ENCODE peak calls at places on chromosomes 7 and 10, in six cellular contexts. V, B, O, P, A and I are unnamed samples.
A peak's percentile ranks its signal among the peaks of the same experiment; 100 is the strongest.

GRCh38 chr10:97336942-97337719 is 2.6 kb upstream of the FRAT2 start:
- DNase-seq in V (no peak), B (no peak), O (no peak), P (no peak), A (no peak), I (no peak)

GRCh38 chr7:77457779-77458178 is 41.6 kb upstream of the GSAP start:
- DNase-seq in V (peak; percentile 81), B (peak; percentile 33), O (no peak), P (no peak), A (no peak), I (no peak)

GRCh38 chr10:4088354-4089066 is 303.5 kb upstream of the KLF6 start:
- DNase-seq in V (no peak), B (no peak), O (no peak), P (no peak), A (no peak), I (no peak)

GRCh38 chr10:114458955-114459354 is 54.7 kb upstream of the AFAP1L2 start:
- DNase-seq in V (peak; percentile 8), B (peak; percentile 71), O (peak; percentile 16), P (no peak), A (peak; percentile 39), I (peak; percentile 79)

GRCh38 chr7:136027160-136027559 is 50.0 kb upstream of the MTPN start:
- DNase-seq in V (no peak), B (no peak), O (no peak), P (no peak), A (no peak), I (no peak)

GRCh38 chr7:152869041-152869676 is 109.6 kb downstream of the ACTR3B start:
- DNase-seq in V (no peak), B (no peak), O (no peak), P (no peak), A (no peak), I (no peak)

GRCh38 chr7:6654842-6655610 is 17.9 kb downstream of the ZNF316 start:
- DNase-seq in V (no peak), B (no peak), O (no peak), P (no peak), A (no peak), I (no peak)

GRCh38 chr7:101557978-101558741 is 70.9 kb downstream of the MYL10 start:
- DNase-seq in V (no peak), B (no peak), O (no peak), P (no peak), A (no peak), I (no peak)

GRCh38 chr7:117012284-117013174 is 59.2 kb downstream of the ST7 start:
- DNase-seq in V (peak; percentile 22), B (peak; percentile 57), O (no peak), P (peak; percentile 46), A (peak; percentile 54), I (peak; percentile 67)

GRCh38 chr7:133945497-133945896 is 181.6 kb upstream of the LRGUK start:
- DNase-seq in V (no peak), B (no peak), O (no peak), P (no peak), A (no peak), I (no peak)

GRCh38 chr7:130838738-130839137 is 104.7 kb upstream of the KLF14 start:
- DNase-seq in V (no peak), B (peak; percentile 65), O (no peak), P (peak; percentile 15), A (peak; percentile 62), I (no peak)

GRCh38 chr7:44289341-44290249 is 35.8 kb downstream of the CAMK2B start:
- DNase-seq in V (no peak), B (no peak), O (no peak), P (no peak), A (no peak), I (no peak)

GRCh38 chr7:22672892-22673637 is 53.9 kb upstream of the IL6 start:
- DNase-seq in V (peak; percentile 77), B (peak; percentile 94), O (no peak), P (peak; percentile 26), A (no peak), I (no peak)

GRCh38 chr7:30147223-30147622 is 12.4 kb downstream of the MTURN start:
- DNase-seq in V (no peak), B (no peak), O (no peak), P (no peak), A (no peak), I (peak; percentile 54)
- H3K4me3 ChIP-seq in V (no peak overlapping the region), B (no peak overlapping the region), O (no peak overlapping the region), P (no peak overlapping the region), A (no peak overlapping the region), I (no peak overlapping the region)

GRCh38 chr7:66522518-66522917 is 106.2 kb upstream of the KCTD7 start:
- DNase-seq in V (no peak), B (peak; percentile 41), O (no peak), P (no peak), A (no peak), I (peak; percentile 56)

GRCh38 chr7:66514050-66514449 is 114.6 kb upstream of the KCTD7 start:
- DNase-seq in V (no peak), B (no peak), O (no peak), P (no peak), A (no peak), I (no peak)

GRCh38 chr7:66518151-66518691 is 110.5 kb upstream of the KCTD7 start:
- DNase-seq in V (no peak), B (no peak), O (no peak), P (no peak), A (no peak), I (no peak)

GRCh38 chr7:66521675-66522074 is 107.0 kb upstream of the KCTD7 start:
- DNase-seq in V (no peak), B (no peak), O (no peak), P (no peak), A (no peak), I (no peak)

GRCh38 chr7:66517212-66517909 is 111.3 kb upstream of the KCTD7 start:
- DNase-seq in V (no peak), B (no peak), O (no peak), P (no peak), A (no peak), I (no peak)
- TF ChIP-seq CTCF in V (peak; percentile 37), B (no peak), O (no peak), P (no peak), A (no peak), I (no peak)

GRCh38 chr7:97004931-97005763 is at the start of gene DLX6:
- DNase-seq in V (peak; percentile 93), B (peak; percentile 84), O (no peak), P (no peak), A (no peak), I (no peak)
- TF ChIP-seq MYC in V (peak; percentile 60), B (no peak), O (no peak), P (no peak), A (no peak), I (no peak)

GRCh38 chr7:1238363-1239331 is 6.0 kb downstream of the UNCX start:
- DNase-seq in V (no peak), B (no peak), O (no peak), P (no peak), A (no peak), I (no peak)

GRCh38 chr7:1235501-1236131 is 2.9 kb downstream of the UNCX start:
- DNase-seq in V (no peak), B (peak; percentile 54), O (no peak), P (no peak), A (no peak), I (peak; percentile 76)

GRCh38 chr7:1237704-1238255 is 5.1 kb downstream of the UNCX start:
- DNase-seq in V (no peak), B (no peak), O (no peak), P (no peak), A (no peak), I (no peak)

GRCh38 chr7:1236132-1236655 is 3.5 kb downstream of the UNCX start:
- DNase-seq in V (peak; percentile 20), B (peak; percentile 38), O (no peak), P (no peak), A (no peak), I (peak; percentile 65)

GRCh38 chr7:1236831-1237701 is 4.4 kb downstream of the UNCX start:
- DNase-seq in V (no peak), B (no peak), O (no peak), P (no peak), A (no peak), I (no peak)
- H3K4me3 ChIP-seq in V (no peak overlapping the region), B (peak overlapping the region; percentile 38), O (no peak overlapping the region), P (no peak overlapping the region), A (no peak overlapping the region), I (peak overlapping the region; percentile 40)

GRCh38 chr10:104254493-104255243 is at the start of gene GSTO1:
- DNase-seq in V (peak; percentile 35), B (peak; percentile 77), O (peak; percentile 65), P (peak; percentile 30), A (peak; percentile 64), I (peak; percentile 95)
- TF ChIP-seq CTCF in V (no peak), B (no peak), O (peak; percentile 8), P (no peak), A (no peak), I (no peak)

GRCh38 chr7:140039071-140039470 is 23.7 kb downstream of the PARP12 start:
- DNase-seq in V (no peak), B (no peak), O (no peak), P (no peak), A (peak; percentile 84), I (no peak)

GRCh38 chr7:140039896-140040295 is 22.9 kb downstream of the PARP12 start:
- DNase-seq in V (no peak), B (no peak), O (no peak), P (no peak), A (no peak), I (no peak)

GRCh38 chr7:140044251-140044650 is 18.5 kb downstream of the PARP12 start:
- DNase-seq in V (no peak), B (no peak), O (no peak), P (no peak), A (no peak), I (no peak)

GRCh38 chr7:140041626-140042385 is 20.9 kb downstream of the PARP12 start:
- DNase-seq in V (no peak), B (no peak), O (no peak), P (no peak), A (peak; percentile 91), I (no peak)

DNA sequence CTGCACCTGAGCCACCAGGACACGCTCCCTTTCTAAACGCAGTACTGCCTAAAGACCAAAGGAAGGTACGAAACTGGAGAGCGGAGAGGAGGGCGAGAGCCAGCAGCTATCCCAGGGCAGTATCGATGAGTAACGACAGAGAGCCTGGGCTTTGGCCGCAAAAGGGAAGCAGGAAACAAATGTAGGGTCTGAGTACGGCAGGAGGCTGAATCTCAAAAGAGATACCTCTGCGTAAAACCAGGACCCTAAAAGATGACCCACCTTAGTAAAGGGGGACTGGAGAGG is 20.4 kb downstream of the PARP12 start:
- DNase-seq in V (no peak), B (no peak), O (no peak), P (no peak), A (no peak), I (no peak)
- TF ChIP-seq MYC in V (no peak), B (no peak), O (no peak), P (no peak), A (no peak), I (no peak)

GRCh38 chr10:122462533-122463465 is 1.4 kb downstream of the HTRA1 start:
- DNase-seq in V (no peak), B (no peak), O (no peak), P (no peak), A (peak; percentile 58), I (no peak)
- H3K4me3 ChIP-seq in V (peak overlapping the region; percentile 9), B (peak overlapping the region; percentile 82), O (no peak overlapping the region), P (no peak overlapping the region), A (peak overlapping the region; percentile 92), I (no peak overlapping the region)

DNA sequence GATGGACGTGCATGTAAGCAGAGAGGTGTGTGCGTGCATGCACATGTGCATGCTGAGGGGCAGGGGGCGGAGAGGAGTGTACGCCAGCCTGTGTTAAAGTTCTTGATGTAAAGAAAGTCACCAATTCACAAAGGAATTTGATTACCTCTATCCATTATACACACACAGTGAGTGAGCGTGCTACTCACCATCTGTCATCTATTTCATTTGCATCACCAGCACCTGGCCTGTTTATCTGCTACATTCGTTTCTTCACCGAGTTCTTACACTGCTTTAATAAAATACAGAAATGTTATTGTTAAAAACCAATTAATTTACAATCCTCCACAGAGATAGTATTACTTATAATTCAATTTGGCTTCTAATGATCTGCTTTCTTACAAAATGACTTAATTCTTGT is 32.6 kb downstream of the NEUROD6 start:
- DNase-seq in V (no peak), B (no peak), O (no peak), P (no peak), A (no peak), I (no peak)
- TF ChIP-seq CTCF in V (no peak), B (no peak), O (no peak), P (no peak), A (no peak), I (no peak)